ENCODE peak calls at places on chromosomes 4 and X, in five cellular contexts. One of them, this sample, is unnamed.

GRCh38 chrX:48663241-48663640 is 20.4 kb upstream of the WAS start:
- DNase-seq in HS-5: no peak
- DNase-seq in stimulated activated CD8-positive, alpha-beta memory T cell treated with anti-CD3 and anti-CD28 coated beads, Interleukin-7, amount 100 ng/mL, for 24 hours: no peak
- DNase-seq in GM12878: no peak
- DNase-seq in AG10803: no peak
- DNase-seq in this sample: no peak

GRCh38 chrX:34879876-34880275 is 62.7 kb upstream of the FAM47B start:
- DNase-seq in GM12878: no peak
- DNase-seq in HS-5: no peak
- DNase-seq in AG10803: no peak
- DNase-seq in stimulated activated CD8-positive, alpha-beta memory T cell treated with anti-CD3 and anti-CD28 coated beads, Interleukin-7, amount 100 ng/mL, for 24 hours: no peak
- DNase-seq in this sample: no peak

GRCh38 chrX:47662144-47662657 is 3.2 kb upstream of the UXT start:
- DNase-seq in GM12878: no peak
- DNase-seq in AG10803: peak
- DNase-seq in HS-5: peak
- DNase-seq in stimulated activated CD8-positive, alpha-beta memory T cell treated with anti-CD3 and anti-CD28 coated beads, Interleukin-7, amount 100 ng/mL, for 24 hours: no peak
- DNase-seq in this sample: peak

GRCh38 chr4:10115657-10116624 is 658 bp downstream of the WDR1 start:
- DNase-seq in HS-5: no peak
- DNase-seq in GM12878: peak
- DNase-seq in stimulated activated CD8-positive, alpha-beta memory T cell treated with anti-CD3 and anti-CD28 coated beads, Interleukin-7, amount 100 ng/mL, for 24 hours: no peak
- DNase-seq in AG10803: no peak
- DNase-seq in this sample: peak

GRCh38 chrX:54439967-54440871 is at the start of gene TSR2:
- DNase-seq in stimulated activated CD8-positive, alpha-beta memory T cell treated with anti-CD3 and anti-CD28 coated beads, Interleukin-7, amount 100 ng/mL, for 24 hours: peak
- DNase-seq in GM12878: peak
- DNase-seq in HS-5: peak
- DNase-seq in AG10803: peak
- DNase-seq in this sample: peak

GRCh38 chr4:25552580-25553271 is 102.9 kb upstream of the SLC34A2 start:
- DNase-seq in AG10803: no peak
- DNase-seq in GM12878: no peak
- DNase-seq in stimulated activated CD8-positive, alpha-beta memory T cell treated with anti-CD3 and anti-CD28 coated beads, Interleukin-7, amount 100 ng/mL, for 24 hours: no peak
- DNase-seq in HS-5: no peak
- DNase-seq in this sample: no peak

GRCh38 chr4:25807101-25807728 is 55.6 kb downstream of the SEL1L3 start:
- DNase-seq in AG10803: no peak
- DNase-seq in HS-5: no peak
- DNase-seq in GM12878: no peak
- DNase-seq in stimulated activated CD8-positive, alpha-beta memory T cell treated with anti-CD3 and anti-CD28 coated beads, Interleukin-7, amount 100 ng/mL, for 24 hours: no peak
- DNase-seq in this sample: no peak

GRCh38 chrX:154804564-154804956 is 725 bp downstream of the MPP1 start:
- DNase-seq in GM12878: no peak
- DNase-seq in HS-5: no peak
- DNase-seq in stimulated activated CD8-positive, alpha-beta memory T cell treated with anti-CD3 and anti-CD28 coated beads, Interleukin-7, amount 100 ng/mL, for 24 hours: no peak
- DNase-seq in AG10803: no peak
- DNase-seq in this sample: no peak

GRCh38 chr4:186726440-186727148 is 2.9 kb upstream of the FAT1 start:
- DNase-seq in GM12878: no peak
- DNase-seq in stimulated activated CD8-positive, alpha-beta memory T cell treated with anti-CD3 and anti-CD28 coated beads, Interleukin-7, amount 100 ng/mL, for 24 hours: no peak
- DNase-seq in AG10803: peak
- DNase-seq in HS-5: no peak
- DNase-seq in this sample: peak

GRCh38 chrX:39819921-39820849 is 277.6 kb downstream of the BCOR start:
- DNase-seq in AG10803: no peak
- DNase-seq in stimulated activated CD8-positive, alpha-beta memory T cell treated with anti-CD3 and anti-CD28 coated beads, Interleukin-7, amount 100 ng/mL, for 24 hours: no peak
- DNase-seq in GM12878: no peak
- DNase-seq in HS-5: no peak
- DNase-seq in this sample: no peak

GRCh38 chr4:88429401-88429800 is 27.5 kb upstream of the HERC5 start:
- DNase-seq in AG10803: no peak
- DNase-seq in HS-5: no peak
- DNase-seq in stimulated activated CD8-positive, alpha-beta memory T cell treated with anti-CD3 and anti-CD28 coated beads, Interleukin-7, amount 100 ng/mL, for 24 hours: no peak
- DNase-seq in GM12878: no peak
- DNase-seq in this sample: no peak

GRCh38 chr4:107283587-107284559 is 247.8 kb upstream of the DKK2 start:
- DNase-seq in AG10803: peak
- DNase-seq in stimulated activated CD8-positive, alpha-beta memory T cell treated with anti-CD3 and anti-CD28 coated beads, Interleukin-7, amount 100 ng/mL, for 24 hours: no peak
- DNase-seq in HS-5: peak
- DNase-seq in GM12878: no peak
- DNase-seq in this sample: peak

GRCh38 chr4:180169394-180169793 is 2073.8 kb upstream of the TENM3 start:
- DNase-seq in AG10803: no peak
- DNase-seq in HS-5: no peak
- DNase-seq in stimulated activated CD8-positive, alpha-beta memory T cell treated with anti-CD3 and anti-CD28 coated beads, Interleukin-7, amount 100 ng/mL, for 24 hours: no peak
- DNase-seq in GM12878: no peak
- DNase-seq in this sample: no peak

GRCh38 chr4:153594208-153594607 is 89.9 kb upstream of the TLR2 start:
- DNase-seq in AG10803: peak
- DNase-seq in GM12878: no peak
- DNase-seq in stimulated activated CD8-positive, alpha-beta memory T cell treated with anti-CD3 and anti-CD28 coated beads, Interleukin-7, amount 100 ng/mL, for 24 hours: no peak
- DNase-seq in HS-5: no peak
- DNase-seq in this sample: peak

GRCh38 chr4:25896782-25897539 is 17.1 kb upstream of the SMIM20 start:
- DNase-seq in stimulated activated CD8-positive, alpha-beta memory T cell treated with anti-CD3 and anti-CD28 coated beads, Interleukin-7, amount 100 ng/mL, for 24 hours: no peak
- DNase-seq in GM12878: no peak
- DNase-seq in HS-5: no peak
- DNase-seq in AG10803: no peak
- DNase-seq in this sample: no peak

GRCh38 chrX:129600981-129601424 is 53.8 kb downstream of the APLN start:
- DNase-seq in HS-5: no peak
- DNase-seq in AG10803: peak
- DNase-seq in GM12878: no peak
- DNase-seq in stimulated activated CD8-positive, alpha-beta memory T cell treated with anti-CD3 and anti-CD28 coated beads, Interleukin-7, amount 100 ng/mL, for 24 hours: no peak
- DNase-seq in this sample: peak

GRCh38 chrX:97547873-97548578 is 664.3 kb downstream of the RPA4 start:
- DNase-seq in HS-5: no peak
- DNase-seq in stimulated activated CD8-positive, alpha-beta memory T cell treated with anti-CD3 and anti-CD28 coated beads, Interleukin-7, amount 100 ng/mL, for 24 hours: no peak
- DNase-seq in GM12878: no peak
- DNase-seq in AG10803: peak
- DNase-seq in this sample: peak

GRCh38 chr4:121898150-121898549 is 27.9 kb upstream of the BBS7 start:
- DNase-seq in AG10803: no peak
- DNase-seq in HS-5: no peak
- DNase-seq in GM12878: no peak
- DNase-seq in stimulated activated CD8-positive, alpha-beta memory T cell treated with anti-CD3 and anti-CD28 coated beads, Interleukin-7, amount 100 ng/mL, for 24 hours: no peak
- DNase-seq in this sample: no peak

GRCh38 chrX:13090261-13091110 is 46.1 kb upstream of the FAM9C start:
- DNase-seq in GM12878: no peak
- DNase-seq in stimulated activated CD8-positive, alpha-beta memory T cell treated with anti-CD3 and anti-CD28 coated beads, Interleukin-7, amount 100 ng/mL, for 24 hours: no peak
- DNase-seq in AG10803: no peak
- DNase-seq in HS-5: no peak
- DNase-seq in this sample: peak

GRCh38 chr4:173543266-173543665 is 13.2 kb upstream of the HAND2 start:
- DNase-seq in stimulated activated CD8-positive, alpha-beta memory T cell treated with anti-CD3 and anti-CD28 coated beads, Interleukin-7, amount 100 ng/mL, for 24 hours: no peak
- DNase-seq in AG10803: no peak
- DNase-seq in GM12878: no peak
- DNase-seq in HS-5: no peak
- DNase-seq in this sample: no peak

This sample was measured in choroid plexus epithelial cell.